ENCODE peak calls at places on chromosomes 7 and 10, in six cellular contexts. F is fibroblast of lung, X is Karpas-422, R is IMR-90, D is neuronal stem cell, I is kidney. E is an unnamed sample.

GRCh38 chr10:91758303-91759146 is 39.7 kb upstream of the TNKS2 start:
- DNase-seq in F (peak), X (peak), R (peak), D (peak), I (no peak), E (no peak)

GRCh38 chr7:14606101-14606500 is 296.4 kb downstream of the DGKB start:
- DNase-seq in F (peak), X (no peak), R (peak), D (peak), I (no peak), E (no peak)

GRCh38 chr10:50350366-50350765 is 99.0 kb upstream of the ASAH2 start:
- DNase-seq in F (no peak), X (no peak), R (no peak), D (no peak), I (no peak), E (no peak)

GRCh38 chr7:441713-442421 is 77.8 kb downstream of the PDGFA start:
- DNase-seq in F (no peak), X (no peak), R (no peak), D (no peak), I (no peak), E (no peak)

GRCh38 chr10:124641282-124642075 is 102.7 kb downstream of the FAM53B start:
- DNase-seq in F (peak), X (no peak), R (peak), D (no peak), I (peak), E (peak)

GRCh38 chr10:89625041-89625765 is 19.8 kb downstream of the PANK1 start:
- DNase-seq in F (peak), X (no peak), R (peak), D (no peak), I (no peak), E (no peak)

GRCh38 chr10:79981673-79982485 is 33.0 kb upstream of the SFTPD start:
- DNase-seq in F (peak), X (no peak), R (peak), D (peak), I (peak), E (no peak)

GRCh38 chr7:47470567-47471357 is 111.1 kb downstream of the TNS3 start:
- DNase-seq in F (no peak), X (no peak), R (no peak), D (no peak), I (no peak), E (no peak)

GRCh38 chr10:7596356-7596755 is 70.4 kb downstream of the ITIH5 start:
- DNase-seq in F (no peak), X (no peak), R (no peak), D (no peak), I (no peak), E (no peak)

GRCh38 chr7:130901209-130901783 is 167.3 kb upstream of the KLF14 start:
- DNase-seq in F (peak), X (no peak), R (peak), D (no peak), I (peak), E (no peak)

GRCh38 chr7:86320341-86320740 is 323.4 kb upstream of the GRM3 start:
- DNase-seq in F (no peak), X (no peak), R (no peak), D (no peak), I (no peak), E (no peak)

GRCh38 chr7:110130669-110131068 is 960.3 kb upstream of the LRRN3 start:
- DNase-seq in F (no peak), X (no peak), R (peak), D (no peak), I (no peak), E (no peak)

GRCh38 chr10:30384791-30385201 is 35.7 kb upstream of the MTPAP start:
- DNase-seq in F (peak), X (peak), R (peak), D (no peak), I (no peak), E (peak)

GRCh38 chr7:121406866-121407439 is 10.8 kb upstream of the FAM3C start:
- DNase-seq in F (no peak), X (no peak), R (no peak), D (no peak), I (no peak), E (no peak)

GRCh38 chr10:130637271-130637670 is 501.1 kb downstream of the GLRX3 start:
- DNase-seq in F (no peak), X (no peak), R (no peak), D (no peak), I (no peak), E (no peak)

GRCh38 chr10:93746844-93747284 is 10.9 kb upstream of the LGI1 start:
- DNase-seq in F (peak), X (peak), R (peak), D (no peak), I (no peak), E (no peak)

GRCh38 chr10:30758341-30758740 is 128.8 kb upstream of the LYZL2 start:
- DNase-seq in F (peak), X (no peak), R (peak), D (no peak), I (no peak), E (no peak)

GRCh38 chr7:25173184-25173583 is 48.1 kb upstream of the CYCS start:
- DNase-seq in F (no peak), X (no peak), R (no peak), D (no peak), I (no peak), E (no peak)

GRCh38 chr10:14953452-14954000 is 370 bp downstream of the DCLRE1C start:
- DNase-seq in F (peak), X (peak), R (peak), D (no peak), I (peak), E (no peak)

GRCh38 chr10:112176543-112176942 is 7.0 kb downstream of the GPAM start:
- DNase-seq in F (no peak), X (no peak), R (no peak), D (no peak), I (no peak), E (no peak)
- H3K9ac ChIP-seq in F (no peak), X (no peak), R (no peak), D (no peak), I (no peak), E (no peak)

GRCh38 chr7:1857487-1858425 is 187.7 kb downstream of the ELFN1 start:
- DNase-seq in F (no peak), X (no peak), R (no peak), D (no peak), I (peak), E (no peak)
- H3K9ac ChIP-seq in F (no peak), X (no peak), R (no peak), D (no peak), I (no peak), E (no peak)

GRCh38 chr10:52452600-52453493 is 138.8 kb downstream of the DKK1 start:
- DNase-seq in F (no peak), X (no peak), R (no peak), D (no peak), I (no peak), E (no peak)
- H3K9ac ChIP-seq in F (no peak), X (no peak), R (no peak), D (no peak), I (no peak), E (no peak)

GRCh38 chr10:29160110-29160669 is 128.7 kb upstream of the LYZL1 start:
- DNase-seq in F (peak), X (no peak), R (peak), D (no peak), I (no peak), E (no peak)
- H3K9ac ChIP-seq in F (no peak), X (no peak), R (no peak), D (no peak), I (no peak), E (no peak)

GRCh38 chr7:40192036-40192435 is 57.2 kb downstream of the SUGCT start:
- DNase-seq in F (peak), X (no peak), R (peak), D (no peak), I (no peak), E (no peak)

GRCh38 chr7:40197527-40197926 is 62.7 kb downstream of the SUGCT start:
- DNase-seq in F (peak), X (no peak), R (no peak), D (no peak), I (no peak), E (no peak)

GRCh38 chr7:40199076-40199802 is 64.4 kb downstream of the SUGCT start:
- DNase-seq in F (peak), X (peak), R (peak), D (no peak), I (no peak), E (no peak)

DNA sequence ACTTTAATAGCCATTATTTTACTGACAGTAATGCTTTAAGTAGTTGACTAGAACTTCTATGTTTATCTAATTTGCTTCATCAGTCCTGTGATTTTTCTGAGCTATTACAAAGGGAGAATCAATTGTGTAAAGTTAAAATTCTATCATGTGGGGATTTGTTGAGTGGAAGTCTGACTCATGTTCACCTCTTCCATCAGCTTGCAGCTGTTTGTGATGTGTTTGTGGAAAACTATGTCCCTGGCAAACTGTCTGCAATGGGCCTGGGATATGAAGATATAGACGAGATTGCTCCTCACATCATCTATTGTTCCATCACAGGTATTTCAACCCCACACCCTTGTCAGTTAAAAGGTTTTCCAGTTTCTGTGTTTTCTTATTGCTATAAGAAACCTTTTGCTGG is 59.9 kb downstream of the SUGCT start:
- DNase-seq in F (peak), X (no peak), R (peak), D (no peak), I (no peak), E (no peak)
- H3K9ac ChIP-seq in F (no peak), X (no peak), R (no peak), D (no peak), I (no peak), E (no peak)

GRCh38 chr7:44962483-44963251 is 16.1 kb downstream of the MYO1G start:
- DNase-seq in F (peak), X (no peak), R (no peak), D (no peak), I (no peak), E (no peak)
- H3K9ac ChIP-seq in F (no peak), X (no peak), R (no peak), D (peak), I (no peak), E (no peak)

DNA sequence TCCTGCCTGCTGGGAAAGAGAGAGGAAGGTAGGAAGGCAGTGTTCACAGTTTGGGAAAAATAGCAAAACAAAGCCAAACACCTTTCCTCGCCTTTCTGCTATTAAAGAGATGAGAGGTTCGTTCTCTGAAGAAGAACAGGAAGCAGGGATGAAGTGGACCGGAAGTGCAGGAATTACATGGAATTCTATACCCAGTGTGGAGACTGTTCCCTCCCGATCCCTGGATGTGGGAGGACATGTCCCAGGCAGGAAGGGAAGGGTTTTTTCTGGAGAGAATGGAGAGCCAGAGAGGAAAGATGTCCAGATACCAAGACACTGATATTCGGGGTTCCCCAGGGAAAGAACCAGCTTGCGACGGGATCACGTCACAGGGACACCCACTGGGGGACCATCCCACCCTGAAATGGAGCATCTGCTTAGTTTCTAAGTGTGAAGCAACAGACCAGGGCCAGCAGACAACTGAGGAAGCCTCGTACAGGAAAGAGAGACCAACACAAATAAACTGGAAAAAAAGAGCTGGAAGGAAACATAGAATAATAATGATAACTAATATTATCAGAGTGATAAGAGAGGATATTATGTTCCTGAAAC is 187.6 kb downstream of the PRPF18 start:
- DNase-seq in F (no peak), X (no peak), R (no peak), D (no peak), I (no peak), E (no peak)
- H3K9ac ChIP-seq in F (no peak), X (no peak), R (no peak), D (no peak), I (no peak), E (no peak)

GRCh38 chr7:27175005-27175625 is 995 bp upstream of the HOXA10 start:
- DNase-seq in F (no peak), X (no peak), R (no peak), D (no peak), I (peak), E (no peak)
- H3K9ac ChIP-seq in F (no peak), X (no peak), R (no peak), D (no peak), I (peak), E (no peak)

GRCh38 chr7:95396136-95397032 is at the start of gene PON3:
- DNase-seq in F (no peak), X (no peak), R (no peak), D (no peak), I (no peak), E (no peak)
- H3K9ac ChIP-seq in F (no peak), X (no peak), R (no peak), D (no peak), I (no peak), E (no peak)

E was measured in DND-41.